ENCODE peak calls at places on chromosomes 3 and 15, in seven cellular contexts. L is NCI-H524 treated with DMSO at 0.1 percent for 48 hours; A is stimulated activated CD8-positive, alpha-beta memory T cell treated with anti-CD3 and anti-CD28 coated beads, Interleukin-15, amount 100 ng/mL, for 1 hour; Z is mesothelial cell of epicardium; N is A172; E is nucleus accumbens; I is EL. R is an unnamed sample.

GRCh38 chr3:120416868-120417267 is 33.9 kb downstream of the FSTL1 start:
- DNase-seq in L (no peak), A (no peak), Z (no peak), N (no peak), E (no peak), I (no peak), R (no peak)

GRCh38 chr15:40392986-40393948 is 10.7 kb downstream of the KNSTRN start:
- DNase-seq in L (no peak), A (no peak), Z (no peak), N (no peak), E (no peak), I (no peak), R (no peak)

GRCh38 chr15:90952901-90953677 is 1.6 kb upstream of the RCCD1 start:
- DNase-seq in L (no peak), A (no peak), Z (no peak), N (no peak), E (no peak), I (no peak), R (no peak)

GRCh38 chr3:152402698-152403456 is 134.1 kb downstream of the MBNL1 start:
- DNase-seq in L (peak), A (no peak), Z (no peak), N (no peak), E (no peak), I (no peak), R (peak)

GRCh38 chr15:51907136-51907862 is 64.3 kb downstream of the LEO1 start:
- DNase-seq in L (no peak), A (no peak), Z (no peak), N (peak), E (no peak), I (peak), R (no peak)

GRCh38 chr3:29083607-29084120 is 197.2 kb upstream of the RBMS3 start:
- DNase-seq in L (no peak), A (no peak), Z (no peak), N (no peak), E (no peak), I (no peak), R (no peak)

GRCh38 chr15:56957812-56958406 is 39.5 kb downstream of the TCF12 start:
- DNase-seq in L (no peak), A (no peak), Z (no peak), N (no peak), E (no peak), I (no peak), R (no peak)

GRCh38 chr3:171876651-171877272 is 33.6 kb downstream of the TMEM212 start:
- DNase-seq in L (no peak), A (no peak), Z (no peak), N (peak), E (no peak), I (peak), R (no peak)

GRCh38 chr3:173653781-173654180 is 256.2 kb downstream of the NLGN1 start:
- DNase-seq in L (peak), A (no peak), Z (no peak), N (no peak), E (no peak), I (peak), R (peak)

GRCh38 chr3:133077688-133078087 is 39.5 kb downstream of the TMEM108 start:
- DNase-seq in L (no peak), A (no peak), Z (no peak), N (no peak), E (no peak), I (no peak), R (no peak)

GRCh38 chr3:46656778-46657556 is 36.5 kb downstream of the ALS2CL start:
- DNase-seq in L (peak), A (no peak), Z (no peak), N (no peak), E (no peak), I (peak), R (peak)

GRCh38 chr3:37491776-37492175 is 317.4 kb upstream of the LRRFIP2 start:
- DNase-seq in L (no peak), A (no peak), Z (no peak), N (no peak), E (no peak), I (no peak), R (no peak)

R was measured in NCI-H2171 treated with DMSO at 0.1 percent for 48 hours.